ENCODE peak calls at places on chromosomes 16 and 17, in six cellular contexts. R is GM23248, X is OCI-LY7, O is cardiac muscle cell, A is pancreas, V is left ventricle myocardium inferior. S is an unnamed sample.

GRCh38 chr17:77145635-77146632 is 5.2 kb downstream of the SEC14L1 start:
- DNase-seq in O (peak), A (no peak), X (peak), V (peak), R (peak), S (peak)

GRCh38 chr17:62692159-62692651 is 64.7 kb downstream of the MRC2 start:
- DNase-seq in V (no peak), A (no peak), X (no peak), R (no peak), O (no peak), S (no peak)

GRCh38 chr17:76868176-76868668 is at the start of gene MGAT5B:
- DNase-seq in X (peak), R (peak), O (peak), V (peak), A (peak), S (peak)

GRCh38 chr17:55451758-55452468 is 30.3 kb upstream of the MMD start:
- DNase-seq in X (no peak), R (peak), A (no peak), V (no peak), O (peak), S (no peak)

GRCh38 chr17:75031972-75032895 is 14.5 kb downstream of the ATP5PD start:
- DNase-seq in V (peak), A (no peak), O (peak), R (peak), X (no peak), S (peak)

GRCh38 chr16:85477801-85478363 is 135.2 kb upstream of the GSE1 start:
- DNase-seq in V (no peak), R (no peak), O (peak), X (no peak), A (no peak), S (no peak)

GRCh38 chr16:85570213-85570734 is 42.8 kb upstream of the GSE1 start:
- DNase-seq in X (peak), A (no peak), O (no peak), R (no peak), V (no peak), S (no peak)

GRCh38 chr17:41919840-41920579 is 1.3 kb upstream of the ACLY start:
- DNase-seq in A (no peak), V (no peak), R (peak), X (no peak), O (peak), S (peak)

GRCh38 chr16:11321662-11322061 is 23.6 kb upstream of the RMI2 start:
- DNase-seq in O (no peak), V (no peak), X (no peak), A (no peak), R (no peak), S (no peak)

GRCh38 chr16:795580-796229 is 4.8 kb downstream of the GNG13 start:
- DNase-seq in R (no peak), A (peak), O (no peak), X (no peak), V (no peak), S (no peak)

GRCh38 chr16:85471469-85472431 is 141.4 kb upstream of the GSE1 start:
- DNase-seq in X (peak), V (no peak), R (no peak), A (no peak), O (peak), S (peak)

GRCh38 chr17:15782809-15783208 is 50.7 kb downstream of the TBC1D26 start:
- DNase-seq in A (peak), V (peak), R (peak), X (no peak), O (peak), S (peak)

GRCh38 chr17:15361151-15361550 is 19.8 kb upstream of the TEKT3 start:
- DNase-seq in A (no peak), X (no peak), O (no peak), V (no peak), R (peak), S (no peak)

GRCh38 chr17:75367312-75367711 is 38.2 kb downstream of the GRB2 start:
- DNase-seq in R (peak), V (no peak), O (no peak), X (no peak), A (no peak), S (no peak)

GRCh38 chr17:48231995-48232729 is 124.6 kb downstream of the SNX11 start:
- DNase-seq in X (no peak), R (no peak), O (no peak), V (no peak), A (no peak), S (no peak)

GRCh38 chr17:9003355-9004131 is 17.8 kb upstream of the NTN1 start:
- DNase-seq in V (no peak), R (peak), A (peak), X (no peak), O (no peak), S (no peak)

GRCh38 chr17:6712058-6712853 is 913 bp downstream of the SLC13A5 start:
- DNase-seq in X (no peak), O (peak), R (peak), A (no peak), V (no peak), S (no peak)

GRCh38 chr17:14760212-14760611 is 459.3 kb downstream of the HS3ST3B1 start:
- DNase-seq in X (peak), V (no peak), O (no peak), R (no peak), A (no peak), S (no peak)

GRCh38 chr16:75029854-75030253 is 31.0 kb downstream of the ZNRF1 start:
- DNase-seq in V (no peak), R (peak), A (no peak), X (no peak), O (no peak), S (no peak)

GRCh38 chr17:36653374-36653773 is 52.0 kb downstream of the MRM1 start:
- DNase-seq in O (no peak), V (no peak), A (no peak), X (no peak), R (no peak), S (no peak)

GRCh38 chr17:36661047-36661666 is 59.8 kb downstream of the MRM1 start:
- DNase-seq in R (no peak), A (no peak), X (no peak), V (no peak), O (no peak), S (no peak)

GRCh38 chr17:36661688-36662087 is 60.3 kb downstream of the MRM1 start:
- DNase-seq in O (no peak), X (no peak), V (no peak), R (no peak), A (no peak), S (no peak)

GRCh38 chr17:36657390-36657762 is 56.0 kb downstream of the MRM1 start:
- DNase-seq in V (no peak), O (peak), X (no peak), A (no peak), R (no peak), S (no peak)

DNA sequence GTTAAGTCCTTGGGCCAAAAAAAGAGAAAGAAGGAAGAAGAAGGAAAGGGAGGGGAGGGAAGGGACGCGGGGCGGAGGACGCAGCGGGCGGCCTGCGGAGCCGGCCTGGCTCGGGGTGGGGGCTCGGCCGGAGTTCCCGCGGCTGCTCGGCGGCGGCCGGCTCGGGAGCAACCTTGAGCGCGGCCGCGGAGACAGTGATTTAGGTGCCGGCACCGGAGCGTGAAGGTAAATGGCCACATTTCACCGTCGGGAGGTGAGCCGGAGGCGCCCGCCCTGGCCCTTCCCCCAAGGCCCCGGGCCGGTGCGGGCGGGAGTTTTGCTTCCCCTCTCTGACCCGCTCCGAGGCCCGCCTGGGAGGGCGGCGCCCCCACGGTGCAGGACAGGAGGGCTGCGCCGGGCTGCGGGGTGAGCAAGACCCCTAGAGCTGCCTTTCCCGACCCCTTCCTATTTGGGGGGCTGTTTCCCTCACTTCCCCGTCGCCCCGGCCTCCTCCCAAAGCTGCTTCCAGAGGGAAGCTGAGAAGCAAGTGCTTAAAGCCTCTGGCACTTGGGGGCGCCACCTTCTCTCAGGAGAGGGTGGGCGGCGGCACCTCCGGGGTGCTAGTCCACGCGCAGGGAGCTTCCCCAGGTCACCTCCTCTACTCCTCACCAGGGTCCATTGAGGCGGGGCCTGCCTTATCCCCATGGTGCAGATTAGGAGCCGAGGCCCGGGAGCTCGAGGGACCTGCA is 56.5 kb downstream of the MRM1 start:
- DNase-seq in V (no peak), X (no peak), R (peak), O (peak), A (peak), S (no peak)
- H3K4me3 ChIP-seq in V (peak), X (no peak), R (peak), O (peak), A (peak), S (peak)

GRCh38 chr16:21656795-21657768 is 4.7 kb upstream of the IGSF6 start:
- DNase-seq in R (peak), O (peak), A (no peak), V (no peak), X (peak), S (no peak)

GRCh38 chr16:21663889-21664647 is at the start of gene OTOA:
- DNase-seq in R (peak), V (no peak), O (peak), A (peak), X (no peak), S (no peak)

GRCh38 chr16:21654881-21655280 is 2.5 kb upstream of the IGSF6 start:
- DNase-seq in V (no peak), X (no peak), A (no peak), O (no peak), R (no peak), S (no peak)

GRCh38 chr16:21653571-21653970 is 1.2 kb upstream of the IGSF6 start:
- DNase-seq in X (no peak), A (peak), O (no peak), V (no peak), R (no peak), S (no peak)

GRCh38 chr16:21659124-21659523 is 4.6 kb upstream of the OTOA start:
- DNase-seq in O (no peak), X (no peak), A (no peak), V (no peak), R (no peak), S (no peak)
- H3K4me3 ChIP-seq in O (no peak), X (no peak), A (no peak), V (no peak), R (no peak), S (no peak)

GRCh38 chr16:57341441-57342303 is 16.9 kb upstream of the CCL22 start:
- DNase-seq in X (no peak), R (peak), O (peak), A (no peak), V (no peak), S (no peak)

GRCh38 chr16:57345021-57345420 is 13.6 kb upstream of the CCL22 start:
- DNase-seq in R (no peak), A (no peak), V (no peak), X (no peak), O (no peak), S (no peak)

GRCh38 chr16:57345666-57346204 is 12.8 kb upstream of the CCL22 start:
- DNase-seq in O (no peak), V (no peak), A (no peak), X (no peak), R (no peak), S (no peak)

GRCh38 chr16:57343131-57343731 is 15.4 kb upstream of the CCL22 start:
- DNase-seq in X (no peak), O (no peak), V (no peak), A (no peak), R (no peak), S (no peak)

GRCh38 chr16:57341062-57341440 is 17.5 kb upstream of the CCL22 start:
- DNase-seq in V (no peak), A (no peak), R (no peak), X (no peak), O (no peak), S (no peak)
- H3K4me3 ChIP-seq in V (no peak), A (no peak), R (no peak), X (no peak), O (no peak), S (no peak)

GRCh38 chr17:61400786-61401279 is 1.2 kb downstream of the TBX2 start:
- DNase-seq in O (peak), R (peak), X (no peak), A (peak), V (no peak), S (peak)

GRCh38 chr17:61402978-61403845 is 3.6 kb downstream of the TBX2 start:
- DNase-seq in A (peak), R (no peak), O (no peak), X (no peak), V (no peak), S (no peak)

GRCh38 chr17:61402073-61402541 is 2.5 kb downstream of the TBX2 start:
- DNase-seq in X (no peak), O (no peak), R (no peak), V (no peak), A (no peak), S (peak)

GRCh38 chr17:61400058-61400785 is 579 bp downstream of the TBX2 start:
- DNase-seq in V (no peak), R (peak), A (no peak), O (peak), X (no peak), S (peak)

DNA sequence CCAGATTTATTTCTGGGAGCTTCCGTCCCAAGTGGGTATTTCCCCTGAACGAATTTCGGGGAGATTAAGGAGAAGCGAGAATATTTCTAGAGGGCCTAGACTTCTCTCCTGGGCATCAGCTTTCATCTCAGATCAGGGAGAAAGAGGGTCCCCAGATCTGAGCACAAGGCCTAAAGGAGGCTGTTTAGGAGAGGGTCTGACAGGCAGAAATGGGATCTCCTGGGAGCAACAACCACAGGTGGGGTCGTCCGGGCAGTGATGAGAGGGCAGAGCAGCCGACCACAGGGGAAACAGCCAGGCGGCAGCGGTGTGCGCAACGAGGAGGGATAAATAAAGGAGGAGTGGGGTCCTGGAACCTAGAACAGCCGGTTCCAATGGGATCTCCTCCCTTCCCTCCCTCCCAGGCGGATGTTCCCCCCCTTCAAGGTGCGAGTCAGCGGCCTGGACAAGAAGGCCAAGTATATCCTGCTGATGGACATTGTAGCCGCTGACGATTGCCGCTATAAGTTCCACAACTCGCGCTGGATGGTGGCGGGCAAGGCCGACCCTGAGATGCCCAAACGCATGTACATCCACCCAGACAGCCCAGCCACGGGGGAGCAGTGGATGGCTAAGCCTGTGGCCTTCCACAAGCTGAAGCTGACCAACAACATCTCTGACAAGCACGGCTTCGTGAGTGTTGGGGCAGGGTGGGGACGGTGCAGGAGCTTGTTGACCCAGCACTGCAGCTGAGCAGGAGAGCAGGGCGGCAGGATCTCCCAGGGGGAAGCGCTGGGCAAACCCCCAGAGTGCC is 1.8 kb downstream of the TBX2 start:
- DNase-seq in O (no peak), X (no peak), V (no peak), R (peak), A (no peak), S (no peak)
- H3K4me3 ChIP-seq in O (peak), X (no peak), V (peak), R (peak), A (peak), S (peak)

DNA sequence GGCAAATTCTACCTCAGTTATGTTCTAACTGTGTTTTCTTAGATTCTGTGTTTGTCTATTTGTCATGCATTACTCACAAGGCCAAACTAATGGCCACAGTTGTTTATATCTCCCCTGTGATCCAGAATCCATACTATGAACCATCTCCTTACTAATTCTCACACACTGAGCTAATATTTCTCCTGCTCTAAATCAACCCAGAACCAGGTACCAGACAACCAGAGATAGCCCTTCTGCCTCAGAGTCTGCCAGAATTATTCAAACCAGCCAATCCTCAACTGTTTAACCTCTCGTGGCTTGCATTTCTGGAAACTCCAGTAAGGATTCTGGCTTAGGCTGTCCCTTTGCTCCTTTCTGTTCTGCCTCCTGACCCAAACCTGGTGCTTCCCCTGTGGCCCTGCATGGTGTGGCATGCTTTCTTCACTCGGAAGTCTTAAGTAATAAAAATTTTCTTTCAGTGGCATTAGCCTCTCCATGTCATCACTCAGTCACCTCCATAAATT is 59.4 kb downstream of the EFCAB5 start:
- DNase-seq in V (no peak), R (peak), X (no peak), A (no peak), O (no peak), S (no peak)
- H3K4me3 ChIP-seq in V (no peak), R (no peak), X (no peak), A (no peak), O (no peak), S (no peak)

GRCh38 chr16:66426112-66427035 is 721 bp upstream of the BEAN1 start:
- DNase-seq in R (peak), O (peak), X (no peak), A (peak), V (no peak), S (peak)
- H3K4me3 ChIP-seq in R (peak), O (peak), X (no peak), A (peak), V (peak), S (peak)

GRCh38 chr17:58270476-58271290 is 10.1 kb downstream of the MPO start:
- DNase-seq in V (no peak), R (no peak), X (peak), O (no peak), A (no peak), S (no peak)

GRCh38 chr17:58273453-58274104 is 7.2 kb downstream of the MPO start:
- DNase-seq in O (no peak), V (no peak), A (no peak), R (no peak), X (no peak), S (no peak)

GRCh38 chr17:58269557-58270291 is 11.0 kb downstream of the MPO start:
- DNase-seq in V (no peak), O (no peak), R (no peak), X (no peak), A (no peak), S (no peak)

GRCh38 chr17:58272367-58273280 is 8.1 kb downstream of the MPO start:
- DNase-seq in O (no peak), R (no peak), X (no peak), V (no peak), A (no peak), S (no peak)

GRCh38 chr17:58271532-58271931 is 9.2 kb downstream of the MPO start:
- DNase-seq in V (no peak), R (no peak), A (no peak), X (no peak), O (no peak), S (no peak)
- H3K4me3 ChIP-seq in V (no peak), R (no peak), A (no peak), X (no peak), O (no peak), S (no peak)

DNA sequence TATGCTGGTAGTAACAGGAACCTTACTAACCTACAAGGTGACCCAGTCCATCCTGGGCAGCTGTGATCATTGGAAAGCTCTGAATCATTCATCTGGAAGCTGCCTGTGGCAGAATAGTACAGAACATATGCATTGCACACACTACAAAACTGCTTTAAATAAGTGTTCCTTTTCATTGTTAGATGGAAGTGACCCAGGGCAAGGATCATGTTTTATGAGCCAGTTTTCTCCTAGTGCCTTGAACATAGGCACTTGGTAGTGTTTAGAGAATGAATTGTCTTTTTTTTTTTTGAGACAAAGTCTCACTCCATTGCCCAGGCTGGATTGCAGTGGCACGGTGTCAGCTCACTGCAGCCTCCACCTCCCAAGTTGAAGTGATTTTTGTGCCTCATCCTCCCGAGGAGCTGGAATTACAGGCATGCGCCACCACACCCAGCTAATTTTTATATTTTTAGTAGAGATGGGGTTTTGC is 55.4 kb downstream of the TENT4B start:
- DNase-seq in X (no peak), R (peak), V (no peak), O (no peak), A (no peak), S (no peak)
- H3K4me3 ChIP-seq in X (no peak), R (peak), V (no peak), O (no peak), A (no peak), S (no peak)

S was measured in sigmoid colon.